ENCODE peak calls at places on chromosomes 11 and 22, in five cellular contexts. B is ELR; G is activated CD4-positive, alpha-beta memory T cell treated with anti-CD3 and anti-CD28 coated beads, Interleukin-2, amount 10 ng/mL, durations not matched to agents 7 days and 5 days; M is neural crest cell; X is Right ventricle myocardium superior. D is an unnamed sample.

GRCh38 chr22:29334696-29335344 is 19.3 kb upstream of the RASL10A start:
- DNase-seq in B (no peak), G (no peak), M (no peak), X (no peak), D (no peak)

GRCh38 chr11:43222215-43222614 is 89.6 kb upstream of the API5 start:
- DNase-seq in B (peak), G (no peak), M (no peak), X (no peak), D (no peak)

GRCh38 chr11:92626624-92627023 is 342.8 kb upstream of the MTNR1B start:
- DNase-seq in B (no peak), G (no peak), M (no peak), X (no peak), D (no peak)

GRCh38 chr11:100925935-100926334 is 203.7 kb downstream of the PGR start:
- DNase-seq in B (peak), G (no peak), M (no peak), X (no peak), D (no peak)

GRCh38 chr11:63508009-63508408 is 2.1 kb downstream of the LGALS12 start:
- DNase-seq in B (peak), G (peak), M (no peak), X (peak), D (no peak)

GRCh38 chr11:29985248-29985647 is 31.6 kb downstream of the KCNA4 start:
- DNase-seq in B (no peak), G (no peak), M (no peak), X (no peak), D (no peak)

GRCh38 chr22:18110194-18110943 is at the start of gene TUBA8:
- DNase-seq in B (peak), G (no peak), M (peak), X (peak), D (peak)

GRCh38 chr11:22343411-22344032 is 5.3 kb downstream of the SLC17A6 start:
- DNase-seq in B (no peak), G (no peak), M (no peak), X (no peak), D (no peak)

GRCh38 chr11:61864814-61865775 is 26.2 kb downstream of the FADS3 start:
- DNase-seq in B (no peak), G (no peak), M (no peak), X (no peak), D (no peak)

GRCh38 chr11:60363542-60364525 is 14.5 kb upstream of the MS4A7 start:
- DNase-seq in B (peak), G (peak), M (peak), X (peak), D (no peak)

GRCh38 chr11:94396282-94396681 is 4.9 kb downstream of the GPR83 start:
- DNase-seq in B (no peak), G (no peak), M (no peak), X (no peak), D (no peak)

GRCh38 chr11:66858939-66859685 is 2.2 kb downstream of the LRFN4 start:
- DNase-seq in B (no peak), G (no peak), M (no peak), X (no peak), D (peak)

GRCh38 chr11:102886999-102887398 is 12.2 kb upstream of the MMP12 start:
- DNase-seq in B (no peak), G (no peak), M (no peak), X (no peak), D (no peak)

GRCh38 chr11:122046846-122047245 is 69.2 kb downstream of the BLID start:
- DNase-seq in B (peak), G (no peak), M (no peak), X (no peak), D (no peak)

GRCh38 chr11:102115557-102115956 is 5.3 kb downstream of the YAP1 start:
- DNase-seq in B (peak), G (no peak), M (no peak), X (no peak), D (no peak)

GRCh38 chr11:131918663-131919062 is 548.2 kb downstream of the NTM start:
- DNase-seq in B (no peak), G (no peak), M (no peak), X (no peak), D (no peak)

GRCh38 chr11:60831501-60832079 is 10.3 kb upstream of the CCDC86 start:
- DNase-seq in B (peak), G (no peak), M (no peak), X (no peak), D (no peak)

GRCh38 chr11:118658372-118659313 is 20.8 kb downstream of the TREH start:
- DNase-seq in B (peak), G (no peak), M (no peak), X (peak), D (no peak)

GRCh38 chr11:130420478-130421198 is 7.8 kb downstream of the ADAMTS8 start:
- DNase-seq in B (no peak), G (no peak), M (no peak), X (no peak), D (peak)

GRCh38 chr22:42720263-42721044 is at the start of gene A4GALT:
- DNase-seq in B (peak), G (no peak), M (no peak), X (peak), D (peak)

GRCh38 chr11:68806931-68807844 is 34.5 kb downstream of the CPT1A start:
- DNase-seq in B (peak), G (no peak), M (no peak), X (no peak), D (no peak)

GRCh38 chr11:31173926-31174680 is 195.4 kb downstream of the DCDC1 start:
- DNase-seq in B (no peak), G (no peak), M (no peak), X (no peak), D (peak)

GRCh38 chr11:44658451-44658850 is 68.3 kb upstream of the TSPAN18 start:
- DNase-seq in B (peak), G (peak), M (no peak), X (no peak), D (no peak)

GRCh38 chr11:87473174-87473573 is 435.4 kb downstream of the TMEM135 start:
- DNase-seq in B (peak), G (no peak), M (no peak), X (peak), D (no peak)

GRCh38 chr11:117220568-117220967 is 11.3 kb downstream of the PCSK7 start:
- DNase-seq in B (no peak), G (no peak), M (no peak), X (peak), D (no peak)

GRCh38 chr11:112797653-112798293 is 163.4 kb upstream of the NCAM1 start:
- DNase-seq in B (peak), G (peak), M (peak), X (no peak), D (no peak)

GRCh38 chr11:20669833-20670684 is 673 bp downstream of the NELL1 start:
- DNase-seq in B (no peak), G (no peak), M (peak), X (no peak), D (no peak)

GRCh38 chr11:69707156-69707555 is 3.3 kb upstream of the FGF19 start:
- DNase-seq in B (no peak), G (no peak), M (no peak), X (no peak), D (no peak)

GRCh38 chr22:50318356-50318697 is 8.5 kb downstream of the DENND6B start:
- DNase-seq in B (no peak), G (no peak), M (no peak), X (no peak), D (no peak)

D was measured in spleen.